ENCODE peak calls at places on chromosome 19, in eight cellular contexts. Z is brain microvascular endothelial cell, T is heart left ventricle, X is testis, U is lung, H is left ventricle myocardium inferior, W is uterus, I is right atrium auricular region. J is an unnamed sample.

GRCh38 chr19:57363734-57364181 is 407 bp downstream of the TRAPPC2B start:
- DNase-seq in X (no peak), U (no peak), W (no peak), I (no peak), H (no peak), Z (peak), T (no peak), J (no peak)

GRCh38 chr19:12913011-12913561 is 6.0 kb downstream of the SYCE2 start:
- DNase-seq in H (peak), W (peak), X (peak), U (no peak), I (peak), Z (no peak), T (peak), J (peak)

GRCh38 chr19:35509018-35509652 is 4.3 kb downstream of the DMKN start:
- DNase-seq in Z (no peak), T (no peak), I (no peak), H (no peak), U (peak), W (peak), X (no peak), J (no peak)

GRCh38 chr19:17209126-17210036 is 5.8 kb upstream of the USE1 start:
- DNase-seq in X (peak), Z (no peak), H (no peak), I (no peak), W (no peak), U (no peak), T (no peak), J (no peak)

GRCh38 chr19:35353635-35354034 is 4.6 kb upstream of the FFAR3 start:
- DNase-seq in I (no peak), W (no peak), T (no peak), Z (no peak), X (no peak), H (no peak), U (no peak), J (no peak)

GRCh38 chr19:55210120-55210493 is 806 bp upstream of the PTPRH start:
- DNase-seq in X (no peak), U (no peak), W (no peak), I (no peak), T (no peak), Z (peak), H (no peak), J (no peak)

GRCh38 chr19:3771033-3771905 is 759 bp downstream of the RAX2 start:
- DNase-seq in X (no peak), W (no peak), H (no peak), T (no peak), I (no peak), Z (no peak), U (no peak), J (no peak)

GRCh38 chr19:10143700-10144099 is 24.0 kb upstream of the EIF3G start:
- DNase-seq in H (no peak), W (no peak), I (no peak), X (no peak), Z (no peak), T (no peak), U (no peak), J (no peak)

GRCh38 chr19:50739132-50739746 is 16.1 kb downstream of the CLEC11A start:
- DNase-seq in H (no peak), U (no peak), W (no peak), I (no peak), Z (no peak), T (no peak), X (no peak), J (no peak)

GRCh38 chr19:309206-309565 is 18.0 kb upstream of the PLPP2 start:
- DNase-seq in W (no peak), X (no peak), H (no peak), U (no peak), I (no peak), T (no peak), Z (no peak), J (no peak)

GRCh38 chr19:44741841-44742352 is 6.6 kb upstream of the BCL3 start:
- DNase-seq in T (peak), X (peak), W (peak), Z (peak), H (peak), U (peak), I (peak), J (peak)

GRCh38 chr19:48481191-48481500 is 12.0 kb downstream of the CYTH2 start:
- DNase-seq in Z (no peak), X (no peak), U (no peak), I (no peak), T (no peak), W (no peak), H (no peak), J (no peak)

GRCh38 chr19:17337675-17338439 is 504 bp downstream of the GTPBP3 start:
- DNase-seq in I (no peak), Z (no peak), T (no peak), X (no peak), U (no peak), W (no peak), H (no peak), J (no peak)

GRCh38 chr19:13613447-13613846 is 107.2 kb upstream of the CACNA1A start:
- DNase-seq in T (no peak), W (no peak), Z (no peak), H (no peak), U (no peak), I (no peak), X (no peak), J (no peak)

GRCh38 chr19:47839913-47840312 is 18.2 kb downstream of the CRX start:
- DNase-seq in W (no peak), H (no peak), I (no peak), X (no peak), T (no peak), Z (no peak), U (no peak), J (no peak)

GRCh38 chr19:1811472-1811894 is 593 bp downstream of the ATP8B3 start:
- DNase-seq in X (no peak), T (peak), I (peak), U (peak), W (peak), H (peak), Z (peak), J (peak)

GRCh38 chr19:1810439-1811160 is 1.5 kb downstream of the ATP8B3 start:
- DNase-seq in U (no peak), H (no peak), W (no peak), T (no peak), Z (no peak), X (no peak), I (no peak), J (no peak)

GRCh38 chr19:1812426-1813196 is 535 bp upstream of the ATP8B3 start:
- DNase-seq in T (peak), Z (peak), U (peak), W (peak), I (peak), X (peak), H (peak), J (peak)

GRCh38 chr19:1813197-1813836 is 1.2 kb upstream of the ATP8B3 start:
- DNase-seq in W (no peak), H (no peak), X (no peak), U (no peak), Z (no peak), T (peak), I (no peak), J (no peak)

GRCh38 chr19:1811942-1812425 is at the start of gene ATP8B3:
- DNase-seq in X (no peak), Z (no peak), T (no peak), I (no peak), H (no peak), U (no peak), W (no peak), J (no peak)
- TF ChIP-seq CTCF in X (no peak), Z (no peak), T (no peak), I (peak), H (peak), U (no peak), W (no peak), J (no peak)

GRCh38 chr19:6945733-6946132 is 58.4 kb downstream of the ADGRE1 start:
- DNase-seq in I (no peak), U (no peak), X (no peak), T (no peak), Z (no peak), H (no peak), W (no peak), J (no peak)

GRCh38 chr19:6948884-6949283 is 61.5 kb downstream of the ADGRE1 start:
- DNase-seq in H (no peak), I (no peak), Z (no peak), T (no peak), W (no peak), X (no peak), U (no peak), J (no peak)

GRCh38 chr19:6952956-6953355 is 65.6 kb downstream of the ADGRE1 start:
- DNase-seq in I (no peak), X (peak), H (no peak), Z (no peak), W (no peak), U (no peak), T (no peak), J (no peak)

GRCh38 chr19:6947745-6948144 is 60.4 kb downstream of the ADGRE1 start:
- DNase-seq in H (no peak), Z (peak), U (no peak), X (no peak), T (peak), I (no peak), W (no peak), J (no peak)
- H3K4me3 ChIP-seq in H (no peak), Z (no peak), U (no peak), X (no peak), T (no peak), I (no peak), W (no peak), J (no peak)

GRCh38 chr19:11382898-11383705 is 1.0 kb downstream of the EPOR start:
- DNase-seq in Z (no peak), H (peak), X (peak), W (no peak), T (peak), I (no peak), U (peak), J (peak)

GRCh38 chr19:11381535-11382369 is 2.4 kb downstream of the EPOR start:
- DNase-seq in Z (peak), I (peak), H (peak), U (peak), T (peak), X (peak), W (peak), J (no peak)

GRCh38 chr19:11387154-11388034 is 3.3 kb upstream of the EPOR start:
- DNase-seq in U (no peak), W (no peak), H (no peak), X (no peak), Z (no peak), I (no peak), T (no peak), J (no peak)

GRCh38 chr19:11383706-11384048 is 437 bp downstream of the EPOR start:
- DNase-seq in X (no peak), W (no peak), Z (no peak), I (no peak), T (no peak), H (no peak), U (no peak), J (no peak)

DNA sequence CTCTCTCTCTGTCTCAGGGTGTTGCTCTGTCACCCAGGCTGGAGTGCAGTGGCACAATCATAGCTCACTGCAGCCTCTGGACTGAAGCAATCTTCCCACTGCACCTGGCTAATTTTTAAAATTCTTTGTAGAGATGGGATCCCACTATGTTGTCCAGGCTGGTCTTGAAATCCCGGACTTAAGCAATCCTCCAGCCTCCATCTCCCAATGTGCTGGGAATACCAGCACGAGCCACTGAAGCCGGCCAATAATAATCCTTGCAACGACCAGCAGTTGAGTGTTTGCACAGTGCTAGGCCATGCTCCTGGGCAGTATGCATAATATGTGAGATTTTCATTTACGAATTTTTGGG is 640 bp upstream of the EPOR start:
- DNase-seq in Z (no peak), X (no peak), W (no peak), I (no peak), H (no peak), T (no peak), U (no peak), J (no peak)
- H3K27ac ChIP-seq in Z (no peak), X (no peak), W (no peak), I (no peak), H (no peak), T (no peak), U (no peak), J (no peak)

DNA sequence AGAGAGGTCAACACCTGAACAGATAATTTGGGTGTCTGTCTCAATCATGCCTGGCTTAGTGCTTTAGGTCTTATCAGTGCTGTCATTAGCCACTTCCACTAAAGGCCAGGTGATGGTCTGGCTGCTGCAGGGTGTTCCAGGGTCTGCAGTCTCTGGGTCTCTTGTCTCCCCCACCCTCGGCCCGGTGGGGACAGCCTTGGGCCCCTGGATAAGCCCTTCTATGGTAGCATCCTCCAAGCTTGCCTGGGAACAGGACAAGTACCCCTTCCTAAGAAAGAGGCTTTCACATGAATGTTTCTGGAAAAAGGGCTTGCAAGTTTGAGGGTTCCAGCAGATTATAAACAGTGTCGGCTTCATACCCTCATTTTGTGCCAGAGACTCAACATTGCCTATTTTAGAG is 29.3 kb upstream of the ZNF536 start:
- DNase-seq in T (no peak), X (no peak), U (no peak), I (no peak), Z (no peak), H (no peak), W (no peak), J (no peak)
- TF ChIP-seq CTCF in T (no peak), X (no peak), U (no peak), I (no peak), Z (no peak), H (no peak), W (no peak), J (no peak)

DNA sequence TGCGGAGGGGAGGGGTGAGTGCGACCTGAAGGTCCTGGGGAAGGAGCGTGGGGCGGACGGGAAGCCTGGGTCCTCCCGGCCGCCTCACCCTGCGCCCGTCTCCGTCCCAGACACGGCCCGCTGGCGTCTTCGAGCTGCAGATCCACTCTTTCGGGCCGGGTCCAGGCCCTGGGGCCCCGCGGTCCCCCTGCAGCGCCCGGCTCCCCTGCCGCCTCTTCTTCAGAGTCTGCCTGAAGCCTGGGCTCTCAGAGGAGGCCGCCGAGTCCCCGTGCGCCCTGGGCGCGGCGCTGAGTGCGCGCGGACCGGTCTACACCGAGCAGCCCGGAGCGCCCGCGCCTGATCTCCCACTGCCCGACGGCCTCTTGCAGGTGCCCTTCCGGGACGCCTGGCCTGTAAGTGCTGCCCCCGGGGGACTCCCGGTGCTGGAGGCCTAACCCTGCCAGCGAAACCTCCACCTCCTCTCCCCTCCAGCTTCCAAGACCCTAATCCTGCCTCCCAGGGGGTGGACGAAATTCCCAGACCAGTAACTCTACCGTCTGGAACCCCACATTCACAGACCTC is 415 bp downstream of the DLL3 start:
- DNase-seq in T (no peak), U (no peak), H (no peak), W (no peak), X (no peak), I (no peak), Z (no peak), J (no peak)
- H3K4me3 ChIP-seq in T (no peak), U (no peak), H (peak), W (no peak), X (no peak), I (no peak), Z (no peak), J (peak)

J was measured in coronary artery.